ENCODE peak calls at places on chromosomes 7 and 10, in four cellular contexts. One of them, this sample, is unnamed.

GRCh38 chr10:111612273-111612672 is 535.4 kb downstream of the ADRA2A start:
- DNase-seq in A549: no peak
- DNase-seq in HepG2: no peak
- DNase-seq in K562: no peak
- DNase-seq in this sample: no peak

GRCh38 chr10:73991846-73992245 is 6.1 kb upstream of the VCL start:
- DNase-seq in HepG2: no peak
- DNase-seq in K562: peak
- DNase-seq in A549: no peak
- DNase-seq in this sample: peak

GRCh38 chr7:14766747-14767146 is 135.8 kb downstream of the DGKB start:
- DNase-seq in HepG2: no peak
- DNase-seq in A549: no peak
- DNase-seq in K562: no peak
- DNase-seq in this sample: no peak

GRCh38 chr7:31922883-31923282 is 147.3 kb downstream of the PDE1C start:
- DNase-seq in K562: no peak
- DNase-seq in HepG2: no peak
- DNase-seq in A549: no peak
- DNase-seq in this sample: no peak

GRCh38 chr10:8050561-8051108 is 3.9 kb upstream of the GATA3 start:
- DNase-seq in HepG2: peak
- DNase-seq in A549: peak
- DNase-seq in K562: no peak
- DNase-seq in this sample: no peak

GRCh38 chr10:77479586-77479985 is 158.0 kb downstream of the KCNMA1 start:
- DNase-seq in K562: no peak
- DNase-seq in A549: no peak
- DNase-seq in HepG2: no peak
- DNase-seq in this sample: no peak

GRCh38 chr10:44253769-44254462 is 131.0 kb downstream of the CXCL12 start:
- DNase-seq in K562: no peak
- DNase-seq in A549: peak
- DNase-seq in HepG2: peak
- DNase-seq in this sample: no peak

GRCh38 chr7:69228212-69228811 is 370.0 kb upstream of the AUTS2 start:
- DNase-seq in A549: no peak
- DNase-seq in K562: no peak
- DNase-seq in HepG2: no peak
- DNase-seq in this sample: no peak

GRCh38 chr10:68052463-68052862 is 22.6 kb downstream of the HERC4 start:
- DNase-seq in A549: no peak
- DNase-seq in K562: no peak
- DNase-seq in HepG2: no peak
- DNase-seq in this sample: no peak

GRCh38 chr7:55073051-55073511 is 54.3 kb downstream of the EGFR start:
- DNase-seq in A549: no peak
- DNase-seq in HepG2: no peak
- DNase-seq in K562: no peak
- DNase-seq in this sample: no peak

GRCh38 chr7:109343662-109344061 is 774.0 kb downstream of the DNAJB9 start:
- DNase-seq in K562: no peak
- DNase-seq in HepG2: no peak
- DNase-seq in A549: no peak
- DNase-seq in this sample: no peak

GRCh38 chr10:70255329-70256299 is 22.4 kb upstream of the PPA1 start:
- DNase-seq in K562: no peak
- DNase-seq in A549: no peak
- DNase-seq in HepG2: peak
- DNase-seq in this sample: no peak

GRCh38 chr10:80149123-80149522 is 16.6 kb downstream of the PLAC9 start:
- DNase-seq in A549: no peak
- DNase-seq in K562: no peak
- DNase-seq in HepG2: no peak
- DNase-seq in this sample: no peak

GRCh38 chr7:43220250-43220649 is 107.8 kb downstream of the HECW1 start:
- DNase-seq in K562: no peak
- DNase-seq in A549: no peak
- DNase-seq in HepG2: no peak
- DNase-seq in this sample: no peak

GRCh38 chr7:106260136-106260561 is 24.6 kb downstream of the NAMPT start:
- DNase-seq in K562: no peak
- DNase-seq in HepG2: no peak
- DNase-seq in A549: no peak
- DNase-seq in this sample: no peak
- TF ChIP-seq PHF8 in K562: no peak
- TF ChIP-seq PHF8 in HepG2: no peak
- TF ChIP-seq PHF8 in A549: no peak
- TF ChIP-seq PHF8 in this sample: no peak

GRCh38 chr10:52609601-52610240 is 162.9 kb downstream of the MBL2 start:
- DNase-seq in K562: no peak
- DNase-seq in HepG2: no peak
- DNase-seq in A549: no peak
- DNase-seq in this sample: no peak
- TF ChIP-seq PHF8 in K562: no peak
- TF ChIP-seq PHF8 in HepG2: no peak
- TF ChIP-seq PHF8 in A549: no peak
- TF ChIP-seq PHF8 in this sample: no peak

GRCh38 chr10:34124522-34125035 is 690.5 kb downstream of the PARD3 start:
- DNase-seq in K562: no peak
- DNase-seq in HepG2: peak
- DNase-seq in A549: peak
- DNase-seq in this sample: peak
- TF ChIP-seq PHF8 in K562: no peak
- TF ChIP-seq PHF8 in HepG2: no peak
- TF ChIP-seq PHF8 in A549: no peak
- TF ChIP-seq PHF8 in this sample: no peak

DNA sequence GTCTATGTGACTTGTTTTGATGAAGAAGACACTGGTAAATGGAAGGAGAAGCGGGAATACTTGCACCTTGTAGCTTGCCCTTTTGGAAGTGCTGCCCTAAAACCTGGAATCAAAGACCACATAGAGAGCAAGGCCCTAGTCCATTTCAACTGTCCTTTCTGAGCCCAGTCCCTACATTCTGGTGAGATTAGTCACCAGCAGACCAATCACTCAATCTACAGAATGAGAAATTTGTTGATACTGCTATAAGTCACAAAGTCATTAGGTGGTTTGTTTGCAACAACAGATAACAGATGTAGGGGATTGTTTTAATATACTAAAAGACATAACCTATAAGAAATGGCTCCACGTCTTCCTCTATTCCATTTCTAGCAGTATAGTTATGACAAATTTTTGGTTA is 33.6 kb downstream of the WASL start:
- DNase-seq in K562: no peak
- DNase-seq in HepG2: peak
- DNase-seq in A549: no peak
- DNase-seq in this sample: no peak
- TF ChIP-seq PHF8 in K562: no peak
- TF ChIP-seq PHF8 in HepG2: no peak
- TF ChIP-seq PHF8 in A549: no peak
- TF ChIP-seq PHF8 in this sample: no peak

GRCh38 chr7:11620406-11620805 is 211.6 kb downstream of the THSD7A start:
- DNase-seq in A549: no peak
- DNase-seq in HepG2: no peak
- DNase-seq in K562: no peak
- DNase-seq in this sample: no peak

GRCh38 chr7:11612737-11613136 is 219.3 kb downstream of the THSD7A start:
- DNase-seq in HepG2: no peak
- DNase-seq in A549: no peak
- DNase-seq in K562: no peak
- DNase-seq in this sample: no peak

GRCh38 chr7:11615163-11615562 is 216.8 kb downstream of the THSD7A start:
- DNase-seq in K562: no peak
- DNase-seq in HepG2: no peak
- DNase-seq in A549: no peak
- DNase-seq in this sample: no peak

GRCh38 chr7:11613292-11613930 is 218.6 kb downstream of the THSD7A start:
- DNase-seq in A549: no peak
- DNase-seq in HepG2: no peak
- DNase-seq in K562: no peak
- DNase-seq in this sample: no peak

GRCh38 chr7:11616466-11616865 is 215.5 kb downstream of the THSD7A start:
- DNase-seq in K562: no peak
- DNase-seq in A549: no peak
- DNase-seq in HepG2: no peak
- DNase-seq in this sample: no peak
- TF ChIP-seq PHF8 in K562: no peak
- TF ChIP-seq PHF8 in A549: no peak
- TF ChIP-seq PHF8 in HepG2: no peak
- TF ChIP-seq PHF8 in this sample: no peak

DNA sequence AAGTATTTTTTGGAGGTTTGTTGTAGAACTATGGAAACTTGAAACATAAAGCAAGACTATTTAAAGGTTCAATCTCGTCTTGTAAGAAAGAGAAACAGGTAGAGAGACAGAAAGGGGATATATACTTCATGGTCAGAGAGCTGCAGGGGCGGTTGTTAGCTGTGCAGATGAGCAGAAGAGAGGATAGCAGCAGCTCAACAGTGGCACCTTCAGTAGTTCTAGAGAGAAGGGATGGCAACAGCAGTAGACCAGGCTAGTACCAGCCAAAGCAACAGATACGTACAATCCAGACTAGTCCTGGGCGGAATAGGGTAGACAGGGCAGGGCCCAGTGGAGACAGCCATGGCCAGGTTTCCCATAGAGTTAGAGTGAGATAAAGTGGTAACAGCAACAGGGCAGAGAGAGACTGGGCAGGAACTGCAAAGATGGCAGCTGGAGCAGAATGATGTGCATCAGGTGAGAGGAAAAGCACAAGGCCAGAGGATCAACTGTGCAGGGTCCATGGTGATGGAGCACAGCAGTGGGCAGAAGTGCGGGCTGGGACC is 145.2 kb downstream of the FRMD4A start:
- DNase-seq in K562: peak
- DNase-seq in A549: no peak
- DNase-seq in HepG2: peak
- DNase-seq in this sample: peak
- TF ChIP-seq PHF8 in K562: no peak
- TF ChIP-seq PHF8 in A549: no peak
- TF ChIP-seq PHF8 in HepG2: no peak
- TF ChIP-seq PHF8 in this sample: no peak

GRCh38 chr10:58384999-58385783 is at the start of gene TFAM:
- DNase-seq in K562: peak
- DNase-seq in HepG2: peak
- DNase-seq in A549: peak
- DNase-seq in this sample: peak

GRCh38 chr10:58382489-58382995 is 2.7 kb upstream of the TFAM start:
- DNase-seq in A549: no peak
- DNase-seq in HepG2: no peak
- DNase-seq in K562: no peak
- DNase-seq in this sample: no peak

GRCh38 chr10:58384536-58384998 is 643 bp upstream of the TFAM start:
- DNase-seq in A549: no peak
- DNase-seq in K562: no peak
- DNase-seq in HepG2: no peak
- DNase-seq in this sample: no peak

GRCh38 chr10:58385784-58386112 is 538 bp downstream of the TFAM start:
- DNase-seq in A549: peak
- DNase-seq in K562: peak
- DNase-seq in HepG2: peak
- DNase-seq in this sample: peak

GRCh38 chr10:58384095-58384494 is 1.1 kb upstream of the TFAM start:
- DNase-seq in HepG2: no peak
- DNase-seq in A549: no peak
- DNase-seq in K562: no peak
- DNase-seq in this sample: no peak
- TF ChIP-seq PHF8 in HepG2: no peak
- TF ChIP-seq PHF8 in A549: no peak
- TF ChIP-seq PHF8 in K562: no peak
- TF ChIP-seq PHF8 in this sample: no peak

GRCh38 chr10:33612116-33612515 is 277.6 kb upstream of the NRP1 start:
- DNase-seq in HepG2: no peak
- DNase-seq in A549: no peak
- DNase-seq in K562: no peak
- DNase-seq in this sample: no peak
- TF ChIP-seq PHF8 in HepG2: no peak
- TF ChIP-seq PHF8 in A549: no peak
- TF ChIP-seq PHF8 in K562: no peak
- TF ChIP-seq PHF8 in this sample: no peak

GRCh38 chr10:101162677-101163076 is 31.6 kb downstream of the TLX1 start:
- DNase-seq in HepG2: no peak
- DNase-seq in K562: no peak
- DNase-seq in A549: no peak
- DNase-seq in this sample: no peak
- TF ChIP-seq PHF8 in HepG2: no peak
- TF ChIP-seq PHF8 in K562: no peak
- TF ChIP-seq PHF8 in A549: no peak
- TF ChIP-seq PHF8 in this sample: no peak

This sample was measured in H1.